ENCODE peak calls at places on chromosomes 13 and 19, in six cellular contexts. X is CD8-positive, alpha-beta memory T cell; L is A549; C is EL; M is kidney epithelial cell; R is BE2C. Q is an unnamed sample.

GRCh38 chr19:5337126-5337525 is 3.5 kb downstream of the PTPRS start:
- DNase-seq in L (no peak), M (no peak), C (no peak), R (no peak), X (no peak), Q (no peak)

GRCh38 chr19:3024870-3025515 is 4.1 kb downstream of the TLE2 start:
- DNase-seq in M (no peak), C (no peak), L (no peak), X (no peak), R (peak; percentile 75), Q (no peak)

GRCh38 chr13:98658131-98658530 is 81.2 kb upstream of the STK24 start:
- DNase-seq in L (no peak), M (no peak), C (no peak), R (no peak), X (no peak), Q (no peak)

GRCh38 chr13:96967248-96967745 is 27.0 kb downstream of the OXGR1 start:
- DNase-seq in L (no peak), X (no peak), R (peak; percentile 27), C (peak; percentile 5), M (no peak), Q (no peak)

GRCh38 chr13:97975280-97975850 is 21.9 kb downstream of the IPO5 start:
- DNase-seq in X (no peak), L (no peak), C (no peak), R (no peak), M (no peak), Q (no peak)

GRCh38 chr19:1265611-1266115 is 3.5 kb upstream of the CIRBP start:
- DNase-seq in M (no peak), R (peak; percentile 68), L (peak; percentile 31), C (peak; percentile 94), X (peak; percentile 45), Q (no peak)

GRCh38 chr13:26017932-26018690 is 33.7 kb downstream of the SHISA2 start:
- DNase-seq in M (no peak), X (no peak), C (no peak), L (no peak), R (no peak), Q (no peak)

GRCh38 chr13:79547211-79547610 is 66.3 kb downstream of the NDFIP2 start:
- DNase-seq in C (no peak), M (no peak), X (no peak), R (no peak), L (no peak), Q (no peak)

GRCh38 chr19:48196933-48197665 is 26.6 kb downstream of the ZSWIM9 start:
- DNase-seq in R (no peak), X (no peak), L (no peak), C (no peak), M (no peak), Q (no peak)

Q was measured in keratinocyte.